ENCODE peak calls at places on chromosomes 1 and 21, in six cellular contexts. One of them, this sample, is unnamed.
A peak's percentile ranks its signal among the peaks of the same experiment; 100 is the strongest.

GRCh38 chr1:56477164-56478111 is 101.9 kb downstream of the PLPP3 start:
- DNase-seq in GM23338: peak; percentile 69
- DNase-seq in DND-41: no peak
- DNase-seq in brain microvascular endothelial cell: peak; percentile 42
- DNase-seq in fibroblast of lung: peak; percentile 63
- DNase-seq in tibial nerve: peak; percentile 34
- DNase-seq in this sample: no peak

GRCh38 chr1:7528386-7529031 is 242.6 kb upstream of the VAMP3 start:
- DNase-seq in GM23338: no peak
- DNase-seq in DND-41: no peak
- DNase-seq in brain microvascular endothelial cell: peak; percentile 14
- DNase-seq in fibroblast of lung: no peak
- DNase-seq in tibial nerve: no peak
- DNase-seq in this sample: no peak

GRCh38 chr1:211375949-211376348 is 49.3 kb downstream of the TRAF5 start:
- DNase-seq in GM23338: no peak
- DNase-seq in DND-41: no peak
- DNase-seq in brain microvascular endothelial cell: no peak
- DNase-seq in fibroblast of lung: no peak
- DNase-seq in tibial nerve: no peak
- DNase-seq in this sample: no peak

GRCh38 chr1:73065585-73065984 is 783.2 kb upstream of the NEGR1 start:
- DNase-seq in GM23338: peak; percentile 73
- DNase-seq in DND-41: no peak
- DNase-seq in brain microvascular endothelial cell: no peak
- DNase-seq in fibroblast of lung: peak; percentile 25
- DNase-seq in tibial nerve: no peak
- DNase-seq in this sample: no peak

GRCh38 chr1:154419620-154420020 is 14.5 kb downstream of the IL6R start:
- DNase-seq in GM23338: no peak
- DNase-seq in DND-41: no peak
- DNase-seq in brain microvascular endothelial cell: peak; percentile 86
- DNase-seq in fibroblast of lung: peak; percentile 96
- DNase-seq in tibial nerve: peak; percentile 86
- DNase-seq in this sample: no peak

GRCh38 chr1:89199515-89199914 is 773 bp upstream of the GBP4 start:
- DNase-seq in GM23338: no peak
- DNase-seq in DND-41: no peak
- DNase-seq in brain microvascular endothelial cell: no peak
- DNase-seq in fibroblast of lung: no peak
- DNase-seq in tibial nerve: no peak
- DNase-seq in this sample: no peak

GRCh38 chr1:41448831-41449230 is 35.7 kb downstream of the EDN2 start:
- DNase-seq in GM23338: no peak
- DNase-seq in DND-41: no peak
- DNase-seq in brain microvascular endothelial cell: no peak
- DNase-seq in fibroblast of lung: no peak
- DNase-seq in tibial nerve: no peak
- DNase-seq in this sample: no peak

GRCh38 chr1:53254011-53254640 is 15.8 kb upstream of the MAGOH start:
- DNase-seq in GM23338: no peak
- DNase-seq in DND-41: no peak
- DNase-seq in brain microvascular endothelial cell: no peak
- DNase-seq in fibroblast of lung: peak; percentile 33
- DNase-seq in tibial nerve: no peak
- DNase-seq in this sample: no peak

GRCh38 chr1:70767377-70767776 is 280.2 kb downstream of the PTGER3 start:
- DNase-seq in GM23338: no peak
- DNase-seq in DND-41: no peak
- DNase-seq in brain microvascular endothelial cell: no peak
- DNase-seq in fibroblast of lung: no peak
- DNase-seq in tibial nerve: no peak
- DNase-seq in this sample: peak; percentile 18

GRCh38 chr1:182690886-182691443 is 6.6 kb upstream of the RGS8 start:
- DNase-seq in GM23338: no peak
- DNase-seq in DND-41: no peak
- DNase-seq in brain microvascular endothelial cell: no peak
- DNase-seq in fibroblast of lung: no peak
- DNase-seq in tibial nerve: no peak
- DNase-seq in this sample: no peak

GRCh38 chr1:60913039-60913438 is 169.3 kb upstream of the NFIA start:
- DNase-seq in GM23338: no peak
- DNase-seq in DND-41: no peak
- DNase-seq in brain microvascular endothelial cell: no peak
- DNase-seq in fibroblast of lung: no peak
- DNase-seq in tibial nerve: no peak
- DNase-seq in this sample: no peak

GRCh38 chr1:151371340-151371739 is 1.2 kb downstream of the SELENBP1 start:
- DNase-seq in GM23338: no peak
- DNase-seq in DND-41: no peak
- DNase-seq in brain microvascular endothelial cell: no peak
- DNase-seq in fibroblast of lung: peak; percentile 60
- DNase-seq in tibial nerve: peak; percentile 61
- DNase-seq in this sample: no peak

GRCh38 chr1:17438977-17439249 is 564 bp downstream of the RCC2 start:
- DNase-seq in GM23338: no peak
- DNase-seq in DND-41: peak; percentile 27
- DNase-seq in brain microvascular endothelial cell: no peak
- DNase-seq in fibroblast of lung: no peak
- DNase-seq in tibial nerve: no peak
- DNase-seq in this sample: peak; percentile 9

GRCh38 chr1:110477445-110477957 is 26.6 kb downstream of the PROK1 start:
- DNase-seq in GM23338: peak; percentile 50
- DNase-seq in DND-41: no peak
- DNase-seq in brain microvascular endothelial cell: no peak
- DNase-seq in fibroblast of lung: no peak
- DNase-seq in tibial nerve: no peak
- DNase-seq in this sample: no peak

GRCh38 chr21:43988506-43989230 is 23.4 kb upstream of the TRAPPC10 start:
- DNase-seq in GM23338: no peak
- DNase-seq in DND-41: no peak
- DNase-seq in brain microvascular endothelial cell: no peak
- DNase-seq in fibroblast of lung: no peak
- DNase-seq in tibial nerve: no peak
- DNase-seq in this sample: no peak

GRCh38 chr1:37865348-37866119 is 6.1 kb upstream of the MTF1 start:
- DNase-seq in GM23338: no peak
- DNase-seq in DND-41: no peak
- DNase-seq in brain microvascular endothelial cell: peak; percentile 29
- DNase-seq in fibroblast of lung: peak; percentile 57
- DNase-seq in tibial nerve: no peak
- DNase-seq in this sample: peak; percentile 93

GRCh38 chr1:164559342-164560070 is 522 bp downstream of the PBX1 start:
- DNase-seq in GM23338: peak; percentile 65
- DNase-seq in DND-41: no peak
- DNase-seq in brain microvascular endothelial cell: no peak
- DNase-seq in fibroblast of lung: no peak
- DNase-seq in tibial nerve: no peak
- DNase-seq in this sample: no peak

GRCh38 chr1:31734582-31735107 is 29.5 kb downstream of the ADGRB2 start:
- DNase-seq in GM23338: no peak
- DNase-seq in DND-41: no peak
- DNase-seq in brain microvascular endothelial cell: no peak
- DNase-seq in fibroblast of lung: no peak
- DNase-seq in tibial nerve: no peak
- DNase-seq in this sample: no peak

GRCh38 chr1:148354284-148354869 is 128.7 kb downstream of the PPIAL4G start:
- DNase-seq in GM23338: peak; percentile 58
- DNase-seq in DND-41: no peak
- DNase-seq in brain microvascular endothelial cell: no peak
- DNase-seq in fibroblast of lung: no peak
- DNase-seq in tibial nerve: no peak
- DNase-seq in this sample: no peak

GRCh38 chr1:229432116-229432461 is 1.8 kb downstream of the ACTA1 start:
- DNase-seq in GM23338: peak; percentile 39
- DNase-seq in DND-41: no peak
- DNase-seq in brain microvascular endothelial cell: no peak
- DNase-seq in fibroblast of lung: no peak
- DNase-seq in tibial nerve: no peak
- DNase-seq in this sample: no peak

GRCh38 chr1:183289104-183289503 is 103.0 kb downstream of the LAMC2 start:
- DNase-seq in GM23338: no peak
- DNase-seq in DND-41: no peak
- DNase-seq in brain microvascular endothelial cell: no peak
- DNase-seq in fibroblast of lung: no peak
- DNase-seq in tibial nerve: no peak
- DNase-seq in this sample: no peak

GRCh38 chr1:151197863-151198253 is 494 bp upstream of the PIP5K1A start:
- DNase-seq in GM23338: peak; percentile 8
- DNase-seq in DND-41: no peak
- DNase-seq in brain microvascular endothelial cell: no peak
- DNase-seq in fibroblast of lung: no peak
- DNase-seq in tibial nerve: no peak
- DNase-seq in this sample: no peak

GRCh38 chr1:182616130-182617074 is 12.2 kb upstream of the RGS16 start:
- DNase-seq in GM23338: peak; percentile 87
- DNase-seq in DND-41: peak; percentile 98
- DNase-seq in brain microvascular endothelial cell: peak; percentile 45
- DNase-seq in fibroblast of lung: peak; percentile 82
- DNase-seq in tibial nerve: peak; percentile 44
- DNase-seq in this sample: no peak

GRCh38 chr21:38544681-38545080 is 46.4 kb upstream of the ERG start:
- DNase-seq in GM23338: no peak
- DNase-seq in DND-41: no peak
- DNase-seq in brain microvascular endothelial cell: peak; percentile 56
- DNase-seq in fibroblast of lung: no peak
- DNase-seq in tibial nerve: no peak
- DNase-seq in this sample: peak; percentile 64

GRCh38 chr1:81511281-81511680 is 289.5 kb upstream of the ADGRL2 start:
- DNase-seq in GM23338: no peak
- DNase-seq in DND-41: no peak
- DNase-seq in brain microvascular endothelial cell: no peak
- DNase-seq in fibroblast of lung: no peak
- DNase-seq in tibial nerve: no peak
- DNase-seq in this sample: no peak

GRCh38 chr1:14366361-14367018 is 232.0 kb upstream of the KAZN start:
- DNase-seq in GM23338: peak; percentile 53
- DNase-seq in DND-41: no peak
- DNase-seq in brain microvascular endothelial cell: no peak
- DNase-seq in fibroblast of lung: peak; percentile 14
- DNase-seq in tibial nerve: no peak
- DNase-seq in this sample: no peak

GRCh38 chr1:24906760-24907490 is 23.2 kb downstream of the RUNX3 start:
- DNase-seq in GM23338: no peak
- DNase-seq in DND-41: no peak
- DNase-seq in brain microvascular endothelial cell: no peak
- DNase-seq in fibroblast of lung: no peak
- DNase-seq in tibial nerve: no peak
- DNase-seq in this sample: no peak

GRCh38 chr1:71542155-71542554 is 461.3 kb upstream of the ZRANB2 start:
- DNase-seq in GM23338: no peak
- DNase-seq in DND-41: no peak
- DNase-seq in brain microvascular endothelial cell: no peak
- DNase-seq in fibroblast of lung: no peak
- DNase-seq in tibial nerve: no peak
- DNase-seq in this sample: no peak

GRCh38 chr1:214071469-214071868 is 83.7 kb downstream of the PROX1 start:
- DNase-seq in GM23338: no peak
- DNase-seq in DND-41: no peak
- DNase-seq in brain microvascular endothelial cell: no peak
- DNase-seq in fibroblast of lung: no peak
- DNase-seq in tibial nerve: no peak
- DNase-seq in this sample: no peak

GRCh38 chr1:56025942-56026341 is 553.4 kb downstream of the PLPP3 start:
- DNase-seq in GM23338: no peak
- DNase-seq in DND-41: no peak
- DNase-seq in brain microvascular endothelial cell: no peak
- DNase-seq in fibroblast of lung: no peak
- DNase-seq in tibial nerve: no peak
- DNase-seq in this sample: peak; percentile 33

GRCh38 chr1:15370781-15371467 is 38.8 kb upstream of the EFHD2 start:
- DNase-seq in GM23338: no peak
- DNase-seq in DND-41: no peak
- DNase-seq in brain microvascular endothelial cell: no peak
- DNase-seq in fibroblast of lung: peak; percentile 31
- DNase-seq in tibial nerve: no peak
- DNase-seq in this sample: no peak
- H3K27ac ChIP-seq in GM23338: no peak overlapping the region
- H3K27ac ChIP-seq in DND-41: no peak overlapping the region
- H3K27ac ChIP-seq in brain microvascular endothelial cell: no peak overlapping the region
- H3K27ac ChIP-seq in fibroblast of lung: no peak overlapping the region
- H3K27ac ChIP-seq in tibial nerve: no peak overlapping the region
- H3K27ac ChIP-seq in this sample: no peak overlapping the region

GRCh38 chr1:195717651-195718050 is 890.6 kb downstream of the KCNT2 start:
- DNase-seq in GM23338: peak; percentile 51
- DNase-seq in DND-41: no peak
- DNase-seq in brain microvascular endothelial cell: no peak
- DNase-seq in fibroblast of lung: peak; percentile 70
- DNase-seq in tibial nerve: no peak
- DNase-seq in this sample: no peak
- TF ChIP-seq CTCF in GM23338: peak; percentile 57
- TF ChIP-seq CTCF in DND-41: no peak
- TF ChIP-seq CTCF in brain microvascular endothelial cell: peak; percentile 53
- TF ChIP-seq CTCF in fibroblast of lung: peak; percentile 18
- TF ChIP-seq CTCF in tibial nerve: no peak
- TF ChIP-seq CTCF in this sample: peak; percentile 65

GRCh38 chr1:39905142-39905541 is 3.4 kb upstream of the MYCL start:
- DNase-seq in GM23338: no peak
- DNase-seq in DND-41: no peak
- DNase-seq in brain microvascular endothelial cell: no peak
- DNase-seq in fibroblast of lung: no peak
- DNase-seq in tibial nerve: no peak
- DNase-seq in this sample: no peak

GRCh38 chr1:39901486-39902120 is at the start of gene MYCL:
- DNase-seq in GM23338: peak; percentile 98
- DNase-seq in DND-41: peak; percentile 62
- DNase-seq in brain microvascular endothelial cell: peak; percentile 51
- DNase-seq in fibroblast of lung: no peak
- DNase-seq in tibial nerve: peak; percentile 46
- DNase-seq in this sample: no peak

GRCh38 chr1:39900662-39901485 is 843 bp downstream of the MYCL start:
- DNase-seq in GM23338: no peak
- DNase-seq in DND-41: no peak
- DNase-seq in brain microvascular endothelial cell: no peak
- DNase-seq in fibroblast of lung: no peak
- DNase-seq in tibial nerve: no peak
- DNase-seq in this sample: no peak

GRCh38 chr1:39899611-39900538 is 1.8 kb downstream of the MYCL start:
- DNase-seq in GM23338: no peak
- DNase-seq in DND-41: no peak
- DNase-seq in brain microvascular endothelial cell: no peak
- DNase-seq in fibroblast of lung: no peak
- DNase-seq in tibial nerve: no peak
- DNase-seq in this sample: no peak

GRCh38 chr1:39902121-39902807 is 547 bp upstream of the MYCL start:
- DNase-seq in GM23338: peak; percentile 94
- DNase-seq in DND-41: peak; percentile 33
- DNase-seq in brain microvascular endothelial cell: no peak
- DNase-seq in fibroblast of lung: no peak
- DNase-seq in tibial nerve: peak; percentile 26
- DNase-seq in this sample: peak; percentile 67
- H3K27me3 ChIP-seq in GM23338: peaks cover 35% of the 10 kb centered on the region
- H3K27me3 ChIP-seq in DND-41: peaks cover 64% of the 10 kb centered on the region
- H3K27me3 ChIP-seq in brain microvascular endothelial cell: peaks cover 9% of the 10 kb centered on the region
- H3K27me3 ChIP-seq in fibroblast of lung: peaks cover 41% of the 10 kb centered on the region
- H3K27me3 ChIP-seq in tibial nerve: peaks cover 31% of the 10 kb centered on the region
- H3K27me3 ChIP-seq in this sample: no peaks in the 10 kb centered on the region

GRCh38 chr1:202349263-202349928 is 897 bp downstream of the PPP1R12B start:
- DNase-seq in GM23338: no peak
- DNase-seq in DND-41: peak; percentile 18
- DNase-seq in brain microvascular endothelial cell: peak; percentile 93
- DNase-seq in fibroblast of lung: peak; percentile 75
- DNase-seq in tibial nerve: no peak
- DNase-seq in this sample: peak; percentile 13
- H3K27ac ChIP-seq in GM23338: no peak overlapping the region
- H3K27ac ChIP-seq in DND-41: peak overlapping the region; percentile 73
- H3K27ac ChIP-seq in brain microvascular endothelial cell: peak overlapping the region; percentile 92
- H3K27ac ChIP-seq in fibroblast of lung: peak overlapping the region; percentile 96
- H3K27ac ChIP-seq in tibial nerve: peak overlapping the region; percentile 96
- H3K27ac ChIP-seq in this sample: no peak overlapping the region